ENCODE peak calls at places on chromosomes 16 and 17, in eight cellular contexts. One of them, this sample, is unnamed.

GRCh38 chr17:51362818-51363598 is 102.7 kb downstream of the UTP18 start:
- DNase-seq in stimulated activated CD8-positive, alpha-beta memory T cell treated with anti-CD3 and anti-CD28 coated beads, Interleukin-7, amount 100 ng/mL, for 1 hour: no peak
- DNase-seq in NT2/D1: peak; percentile 27
- DNase-seq in small intestine: no peak
- DNase-seq in hypothalamus: peak; percentile 36
- DNase-seq in PC-9: no peak
- DNase-seq in naive thymus-derived CD4-positive, alpha-beta T cell: no peak
- DNase-seq in tibial nerve: no peak
- DNase-seq in this sample: no peak

GRCh38 chr17:21302711-21303425 is 18.4 kb downstream of the MAP2K3 start:
- DNase-seq in stimulated activated CD8-positive, alpha-beta memory T cell treated with anti-CD3 and anti-CD28 coated beads, Interleukin-7, amount 100 ng/mL, for 1 hour: no peak
- DNase-seq in NT2/D1: no peak
- DNase-seq in small intestine: no peak
- DNase-seq in hypothalamus: no peak
- DNase-seq in PC-9: no peak
- DNase-seq in naive thymus-derived CD4-positive, alpha-beta T cell: no peak
- DNase-seq in tibial nerve: no peak
- DNase-seq in this sample: no peak

GRCh38 chr17:4375039-4375748 is 8.7 kb upstream of the UBE2G1 start:
- DNase-seq in stimulated activated CD8-positive, alpha-beta memory T cell treated with anti-CD3 and anti-CD28 coated beads, Interleukin-7, amount 100 ng/mL, for 1 hour: peak; percentile 3
- DNase-seq in NT2/D1: no peak
- DNase-seq in small intestine: peak; percentile 25
- DNase-seq in hypothalamus: no peak
- DNase-seq in PC-9: no peak
- DNase-seq in naive thymus-derived CD4-positive, alpha-beta T cell: no peak
- DNase-seq in tibial nerve: no peak
- DNase-seq in this sample: no peak

GRCh38 chr17:70327723-70328122 is 158.4 kb downstream of the KCNJ2 start:
- DNase-seq in stimulated activated CD8-positive, alpha-beta memory T cell treated with anti-CD3 and anti-CD28 coated beads, Interleukin-7, amount 100 ng/mL, for 1 hour: no peak
- DNase-seq in NT2/D1: no peak
- DNase-seq in small intestine: no peak
- DNase-seq in hypothalamus: no peak
- DNase-seq in PC-9: no peak
- DNase-seq in naive thymus-derived CD4-positive, alpha-beta T cell: no peak
- DNase-seq in tibial nerve: no peak
- DNase-seq in this sample: no peak

GRCh38 chr16:10635367-10636021 is 55.1 kb upstream of the EMP2 start:
- DNase-seq in stimulated activated CD8-positive, alpha-beta memory T cell treated with anti-CD3 and anti-CD28 coated beads, Interleukin-7, amount 100 ng/mL, for 1 hour: no peak
- DNase-seq in NT2/D1: no peak
- DNase-seq in small intestine: no peak
- DNase-seq in hypothalamus: no peak
- DNase-seq in PC-9: no peak
- DNase-seq in naive thymus-derived CD4-positive, alpha-beta T cell: no peak
- DNase-seq in tibial nerve: no peak
- DNase-seq in this sample: no peak

GRCh38 chr16:88688013-88688778 is 1.9 kb upstream of the SNAI3 start:
- DNase-seq in stimulated activated CD8-positive, alpha-beta memory T cell treated with anti-CD3 and anti-CD28 coated beads, Interleukin-7, amount 100 ng/mL, for 1 hour: no peak
- DNase-seq in NT2/D1: no peak
- DNase-seq in small intestine: peak; percentile 77
- DNase-seq in hypothalamus: peak; percentile 45
- DNase-seq in PC-9: peak; percentile 88
- DNase-seq in naive thymus-derived CD4-positive, alpha-beta T cell: no peak
- DNase-seq in tibial nerve: no peak
- DNase-seq in this sample: peak; percentile 87

GRCh38 chr16:7317982-7318381 is 14.7 kb upstream of the RBFOX1 start:
- DNase-seq in stimulated activated CD8-positive, alpha-beta memory T cell treated with anti-CD3 and anti-CD28 coated beads, Interleukin-7, amount 100 ng/mL, for 1 hour: no peak
- DNase-seq in NT2/D1: no peak
- DNase-seq in small intestine: no peak
- DNase-seq in hypothalamus: no peak
- DNase-seq in PC-9: no peak
- DNase-seq in naive thymus-derived CD4-positive, alpha-beta T cell: no peak
- DNase-seq in tibial nerve: no peak
- DNase-seq in this sample: no peak

GRCh38 chr16:1825381-1825863 is 1.2 kb downstream of the HAGH start:
- DNase-seq in stimulated activated CD8-positive, alpha-beta memory T cell treated with anti-CD3 and anti-CD28 coated beads, Interleukin-7, amount 100 ng/mL, for 1 hour: no peak
- DNase-seq in NT2/D1: no peak
- DNase-seq in small intestine: peak; percentile 23
- DNase-seq in hypothalamus: no peak
- DNase-seq in PC-9: no peak
- DNase-seq in naive thymus-derived CD4-positive, alpha-beta T cell: no peak
- DNase-seq in tibial nerve: no peak
- DNase-seq in this sample: no peak

GRCh38 chr16:49698931-49699715 is 156.8 kb downstream of the ZNF423 start:
- DNase-seq in stimulated activated CD8-positive, alpha-beta memory T cell treated with anti-CD3 and anti-CD28 coated beads, Interleukin-7, amount 100 ng/mL, for 1 hour: no peak
- DNase-seq in NT2/D1: no peak
- DNase-seq in small intestine: no peak
- DNase-seq in hypothalamus: no peak
- DNase-seq in PC-9: no peak
- DNase-seq in naive thymus-derived CD4-positive, alpha-beta T cell: no peak
- DNase-seq in tibial nerve: peak; percentile 70
- DNase-seq in this sample: no peak

GRCh38 chr17:29158515-29159275 is 21.5 kb downstream of the MYO18A start:
- DNase-seq in stimulated activated CD8-positive, alpha-beta memory T cell treated with anti-CD3 and anti-CD28 coated beads, Interleukin-7, amount 100 ng/mL, for 1 hour: no peak
- DNase-seq in NT2/D1: no peak
- DNase-seq in small intestine: peak; percentile 73
- DNase-seq in hypothalamus: no peak
- DNase-seq in PC-9: peak; percentile 84
- DNase-seq in naive thymus-derived CD4-positive, alpha-beta T cell: no peak
- DNase-seq in tibial nerve: no peak
- DNase-seq in this sample: peak; percentile 48

GRCh38 chr17:41687828-41688640 is 651 bp upstream of the EIF1 start:
- DNase-seq in stimulated activated CD8-positive, alpha-beta memory T cell treated with anti-CD3 and anti-CD28 coated beads, Interleukin-7, amount 100 ng/mL, for 1 hour: peak; percentile 48
- DNase-seq in NT2/D1: no peak
- DNase-seq in small intestine: peak; percentile 63
- DNase-seq in hypothalamus: peak; percentile 47
- DNase-seq in PC-9: peak; percentile 51
- DNase-seq in naive thymus-derived CD4-positive, alpha-beta T cell: peak; percentile 76
- DNase-seq in tibial nerve: peak; percentile 65
- DNase-seq in this sample: peak; percentile 69